ENCODE peak calls at places on chromosomes 2 and 18, in seven cellular contexts. D is posterior cingulate gyrus; N is islet precursor cell; L is astrocyte of the spinal cord; F is AG09319; T is stimulated activated CD8-positive, alpha-beta memory T cell treated with anti-CD3 and anti-CD28 coated beads, Interleukin-15, amount 100 ng/mL, for 4 hours; I is cardiac fibroblast. J is an unnamed sample.

GRCh38 chr2:68466778-68467076 is 367 bp downstream of the FBXO48 start:
- DNase-seq in D (no peak), N (no peak), L (no peak), F (no peak), T (no peak), I (no peak), J (no peak)

GRCh38 chr2:214895469-214895868 is 86.0 kb upstream of the BARD1 start:
- DNase-seq in D (no peak), N (no peak), L (no peak), F (no peak), T (no peak), I (no peak), J (no peak)

GRCh38 chr18:65751145-65752085 is 603 bp downstream of the CDH7 start:
- DNase-seq in D (no peak), N (peak), L (no peak), F (no peak), T (no peak), I (no peak), J (no peak)

GRCh38 chr2:227152093-227152766 is 11.8 kb downstream of the COL4A4 start:
- DNase-seq in D (no peak), N (no peak), L (no peak), F (no peak), T (no peak), I (no peak), J (no peak)

GRCh38 chr2:113202305-113203216 is 28.8 kb downstream of the PSD4 start:
- DNase-seq in D (no peak), N (no peak), L (no peak), F (no peak), T (no peak), I (no peak), J (no peak)

GRCh38 chr2:160073284-160073888 is 11.0 kb upstream of the PLA2R1 start:
- DNase-seq in D (no peak), N (no peak), L (peak), F (no peak), T (no peak), I (no peak), J (no peak)

GRCh38 chr2:233202531-233202944 is 48.9 kb upstream of the ATG16L1 start:
- DNase-seq in D (no peak), N (no peak), L (no peak), F (no peak), T (no peak), I (no peak), J (no peak)

GRCh38 chr2:172864182-172864581 is 128.5 kb downstream of the RAPGEF4 start:
- DNase-seq in D (no peak), N (peak), L (peak), F (no peak), T (no peak), I (peak), J (no peak)

GRCh38 chr2:111704246-111704645 is 179.7 kb downstream of the ANAPC1 start:
- DNase-seq in D (no peak), N (peak), L (peak), F (no peak), T (no peak), I (peak), J (no peak)

GRCh38 chr18:13441731-13442130 is 223.2 kb downstream of the LDLRAD4 start:
- DNase-seq in D (no peak), N (no peak), L (no peak), F (no peak), T (no peak), I (no peak), J (no peak)

GRCh38 chr18:63603772-63604171 is 16.6 kb downstream of the SERPINB13 start:
- DNase-seq in D (no peak), N (no peak), L (peak), F (no peak), T (no peak), I (peak), J (no peak)

GRCh38 chr18:55491606-55492005 is 96.4 kb downstream of the TCF4 start:
- DNase-seq in D (no peak), N (no peak), L (no peak), F (no peak), T (no peak), I (no peak), J (no peak)

J was measured in GM04503.